ENCODE peak calls at places on chromosome 9, in nine cellular contexts. P is cardiac fibroblast, Y is mammary epithelial cell, H is body of pancreas, Q is heart right ventricle, V is right atrium auricular region, T is suprapubic skin, D is foreskin fibroblast, S is DND-41. E is an unnamed sample.

GRCh38 chr9:124359426-124359825 is 55.8 kb downstream of the PSMB7 start:
- DNase-seq in D (no peak), S (no peak), P (no peak), Q (no peak), H (no peak), T (no peak), V (no peak), Y (no peak), E (no peak)

GRCh38 chr9:114775981-114776380 is 29.9 kb downstream of the TNFSF15 start:
- DNase-seq in Y (no peak), P (no peak), T (no peak), H (no peak), D (no peak), S (no peak), Q (no peak), V (no peak), E (no peak)

GRCh38 chr9:114096866-114097612 is 2.1 kb downstream of the KIF12 start:
- DNase-seq in P (no peak), D (no peak), T (peak; percentile 36), V (no peak), Y (no peak), H (no peak), Q (no peak), S (no peak), E (no peak)

GRCh38 chr9:123927625-123928308 is 2.2 kb downstream of the DENND1A start:
- DNase-seq in V (no peak), Y (no peak), P (peak; percentile 66), T (no peak), H (no peak), S (no peak), Q (no peak), D (peak; percentile 37), E (no peak)

GRCh38 chr9:89357331-89358197 is 39.3 kb downstream of the SECISBP2 start:
- DNase-seq in Y (no peak), T (no peak), P (no peak), D (no peak), V (peak; percentile 28), Q (no peak), H (no peak), S (no peak), E (no peak)

GRCh38 chr9:38374847-38375571 is 17.5 kb upstream of the ALDH1B1 start:
- DNase-seq in Q (no peak), P (no peak), V (no peak), T (peak; percentile 18), D (no peak), H (no peak), S (no peak), Y (no peak), E (peak; percentile 77)

GRCh38 chr9:133927041-133927440 is 65.1 kb downstream of the VAV2 start:
- DNase-seq in Q (no peak), T (no peak), H (no peak), P (no peak), Y (peak; percentile 14), V (no peak), D (no peak), S (no peak), E (no peak)

GRCh38 chr9:91211919-91212318 is 149.8 kb downstream of the AUH start:
- DNase-seq in T (no peak), Q (no peak), V (no peak), S (no peak), H (peak; percentile 35), D (no peak), P (no peak), Y (no peak), E (no peak)

GRCh38 chr9:74875656-74876055 is 12.1 kb downstream of the TRPM6 start:
- DNase-seq in T (no peak), V (no peak), D (no peak), P (no peak), Q (no peak), S (no peak), H (no peak), Y (no peak), E (no peak)

GRCh38 chr9:92191801-92192200 is 76.6 kb upstream of the SPTLC1 start:
- DNase-seq in D (peak; percentile 52), V (no peak), Q (no peak), T (no peak), P (peak; percentile 46), H (no peak), S (peak; percentile 8), Y (peak; percentile 23), E (no peak)

GRCh38 chr9:130948266-130948665 is 9.2 kb upstream of the FIBCD1 start:
- DNase-seq in D (no peak), S (no peak), H (no peak), T (no peak), P (no peak), Y (peak; percentile 88), Q (no peak), V (no peak), E (no peak)

GRCh38 chr9:85117831-85118230 is 448.3 kb downstream of the NTRK2 start:
- DNase-seq in D (no peak), T (no peak), P (no peak), H (no peak), Y (peak; percentile 65), S (no peak), V (no peak), Q (no peak), E (no peak)

GRCh38 chr9:87581513-87581912 is 83.8 kb downstream of the DAPK1 start:
- DNase-seq in Q (no peak), D (peak; percentile 14), P (peak; percentile 29), Y (no peak), S (no peak), V (no peak), T (no peak), H (peak; percentile 43), E (peak; percentile 83)

GRCh38 chr9:129259373-129259772 is 81.3 kb upstream of the IER5L start:
- DNase-seq in Y (no peak), Q (no peak), D (no peak), V (no peak), P (no peak), H (no peak), T (no peak), S (no peak), E (no peak)
- H3K4me3 ChIP-seq in Y (no peak overlapping the region), Q (no peak overlapping the region), D (no peak overlapping the region), V (no peak overlapping the region), P (no peak overlapping the region), H (no peak overlapping the region), T (no peak overlapping the region), S (no peak overlapping the region), E (no peak overlapping the region)

GRCh38 chr9:137141050-137141810 is 2.3 kb downstream of the GRIN1 start:
- DNase-seq in D (no peak), V (no peak), Q (no peak), P (no peak), S (no peak), Y (no peak), T (no peak), H (no peak), E (no peak)
- H3K4me3 ChIP-seq in D (no peak overlapping the region), V (no peak overlapping the region), Q (no peak overlapping the region), P (no peak overlapping the region), S (no peak overlapping the region), Y (no peak overlapping the region), T (no peak overlapping the region), H (no peak overlapping the region), E (no peak overlapping the region)

DNA sequence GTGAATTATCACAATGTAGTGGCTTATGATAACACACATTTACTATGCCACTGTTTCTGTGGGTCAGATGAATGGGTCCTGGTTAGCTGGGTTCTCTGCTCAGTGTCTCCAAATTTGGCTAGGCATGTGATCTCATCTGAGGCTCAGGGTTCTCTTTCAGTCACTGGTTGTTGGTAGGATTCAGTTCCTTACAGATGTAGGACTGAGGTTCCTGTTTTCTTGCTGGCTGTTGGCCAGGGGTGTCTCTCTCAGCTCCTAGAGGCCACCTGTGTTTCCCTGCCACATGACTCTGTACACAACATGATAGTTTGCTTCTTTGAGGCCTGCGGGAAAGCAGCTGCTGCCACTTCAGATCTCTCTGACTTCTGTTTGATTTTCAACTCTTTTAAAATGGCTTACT is 7.1 kb downstream of the NFX1 start:
- DNase-seq in D (no peak), H (peak; percentile 64), Y (no peak), V (no peak), T (no peak), S (peak; percentile 67), Q (peak; percentile 33), P (no peak), E (no peak)
- H3K4me3 ChIP-seq in D (no peak overlapping the region), H (no peak overlapping the region), Y (no peak overlapping the region), V (no peak overlapping the region), T (no peak overlapping the region), S (no peak overlapping the region), Q (no peak overlapping the region), P (no peak overlapping the region), E (no peak overlapping the region)

GRCh38 chr9:109354190-109354589 is 33.3 kb upstream of the EPB41L4B start:
- DNase-seq in S (no peak), Q (no peak), P (no peak), D (no peak), V (no peak), H (no peak), Y (no peak), T (no peak), E (no peak)
- H3K4me3 ChIP-seq in S (no peak overlapping the region), Q (no peak overlapping the region), P (no peak overlapping the region), D (no peak overlapping the region), V (no peak overlapping the region), H (no peak overlapping the region), Y (no peak overlapping the region), T (no peak overlapping the region), E (no peak overlapping the region)

GRCh38 chr9:303502-303901 is 88.8 kb downstream of the DOCK8 start:
- DNase-seq in S (no peak), H (no peak), T (no peak), D (no peak), Y (no peak), Q (no peak), V (no peak), P (no peak), E (no peak)

GRCh38 chr9:306907-307306 is 92.2 kb downstream of the DOCK8 start:
- DNase-seq in D (no peak), P (no peak), T (no peak), Q (no peak), H (peak; percentile 51), Y (no peak), S (peak; percentile 36), V (no peak), E (no peak)

GRCh38 chr9:304106-304505 is 89.4 kb downstream of the DOCK8 start:
- DNase-seq in S (no peak), Q (no peak), T (no peak), V (no peak), P (no peak), D (no peak), Y (no peak), H (no peak), E (no peak)

DNA sequence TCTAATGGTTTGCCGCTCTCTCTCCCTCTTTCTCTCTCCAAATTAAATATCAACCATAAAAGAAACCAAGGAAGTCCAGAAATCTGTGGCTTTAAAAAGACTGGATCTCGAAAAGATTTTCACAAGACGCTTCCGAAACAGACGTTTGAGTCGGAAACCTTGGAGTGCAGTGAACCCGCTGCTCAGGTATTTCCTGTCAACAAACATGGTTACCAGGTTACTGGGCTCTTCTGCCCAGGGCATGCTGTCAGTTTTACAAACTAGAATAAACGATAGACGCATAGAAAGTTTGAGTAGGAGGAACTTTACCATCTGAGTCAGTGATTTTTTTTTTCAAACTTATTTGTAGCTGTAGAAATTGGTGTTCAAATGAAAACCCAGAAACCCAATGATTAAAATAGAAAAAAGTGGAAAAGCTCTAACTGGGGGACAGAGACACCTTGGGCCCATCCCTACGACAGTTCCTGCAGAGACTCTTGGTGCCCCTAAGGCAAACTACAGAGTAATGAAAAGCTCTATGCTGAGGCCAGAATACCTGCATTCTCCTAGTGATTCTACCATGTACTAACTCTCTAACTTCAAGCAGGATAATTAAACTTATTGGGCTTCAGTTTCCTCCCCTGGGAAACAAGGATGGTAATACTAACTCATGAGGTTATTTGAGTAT is 90.0 kb downstream of the DOCK8 start:
- DNase-seq in Y (peak; percentile 82), Q (no peak), T (no peak), H (no peak), P (no peak), D (no peak), S (no peak), V (no peak), E (no peak)
- H3K4me3 ChIP-seq in Y (peak overlapping the region; percentile 53), Q (no peak overlapping the region), T (peak overlapping the region; percentile 20), H (no peak overlapping the region), P (no peak overlapping the region), D (no peak overlapping the region), S (no peak overlapping the region), V (no peak overlapping the region), E (no peak overlapping the region)

E was measured in cardiac muscle cell.